ENCODE peak calls at places on chromosomes 7 and 10, in four cellular contexts. One of them, this sample, is unnamed.

GRCh38 chr10:132526676-132527075 is 10.9 kb upstream of the INPP5A start:
- DNase-seq in NCI-H1092: no peak
- DNase-seq in caudate nucleus: no peak
- DNase-seq in kidney tubule cell: no peak
- DNase-seq in this sample: peak; percentile 30

GRCh38 chr7:69640216-69640615 is 41.9 kb downstream of the AUTS2 start:
- DNase-seq in NCI-H1092: no peak
- DNase-seq in caudate nucleus: no peak
- DNase-seq in kidney tubule cell: no peak
- DNase-seq in this sample: no peak

GRCh38 chr10:75111906-75112703 is 649 bp downstream of the SAMD8 start:
- DNase-seq in NCI-H1092: no peak
- DNase-seq in caudate nucleus: peak; percentile 48
- DNase-seq in kidney tubule cell: peak; percentile 63
- DNase-seq in this sample: peak; percentile 68

GRCh38 chr7:157434701-157435100 is 97.9 kb downstream of the DNAJB6 start:
- DNase-seq in NCI-H1092: no peak
- DNase-seq in caudate nucleus: no peak
- DNase-seq in kidney tubule cell: no peak
- DNase-seq in this sample: no peak

GRCh38 chr10:14601872-14602725 is 172.6 kb downstream of the FAM107B start:
- DNase-seq in NCI-H1092: no peak
- DNase-seq in caudate nucleus: no peak
- DNase-seq in kidney tubule cell: peak; percentile 96
- DNase-seq in this sample: peak; percentile 81

GRCh38 chr7:98352621-98353020 is 48.3 kb downstream of the BAIAP2L1 start:
- DNase-seq in NCI-H1092: no peak
- DNase-seq in caudate nucleus: no peak
- DNase-seq in kidney tubule cell: no peak
- DNase-seq in this sample: no peak

GRCh38 chr10:132626019-132626760 is 88.6 kb downstream of the INPP5A start:
- DNase-seq in NCI-H1092: no peak
- DNase-seq in caudate nucleus: no peak
- DNase-seq in kidney tubule cell: no peak
- DNase-seq in this sample: no peak

GRCh38 chr7:30888783-30889182 is 22.9 kb upstream of the AQP1 start:
- DNase-seq in NCI-H1092: no peak
- DNase-seq in caudate nucleus: peak; percentile 33
- DNase-seq in kidney tubule cell: peak; percentile 79
- DNase-seq in this sample: peak; percentile 90

GRCh38 chr7:7183061-7183832 is 903 bp downstream of the C1GALT1 start:
- DNase-seq in NCI-H1092: peak; percentile 44
- DNase-seq in caudate nucleus: peak; percentile 50
- DNase-seq in kidney tubule cell: peak; percentile 64
- DNase-seq in this sample: peak; percentile 66

GRCh38 chr7:115116773-115117715 is 195.2 kb downstream of the MDFIC start:
- DNase-seq in NCI-H1092: no peak
- DNase-seq in caudate nucleus: no peak
- DNase-seq in kidney tubule cell: peak; percentile 81
- DNase-seq in this sample: peak; percentile 81

GRCh38 chr7:12757443-12757842 is 70.0 kb downstream of the ARL4A start:
- DNase-seq in NCI-H1092: no peak
- DNase-seq in caudate nucleus: no peak
- DNase-seq in kidney tubule cell: peak; percentile 17
- DNase-seq in this sample: no peak

GRCh38 chr7:19016140-19016539 is 101.3 kb downstream of the TWIST1 start:
- DNase-seq in NCI-H1092: no peak
- DNase-seq in caudate nucleus: no peak
- DNase-seq in kidney tubule cell: no peak
- DNase-seq in this sample: no peak

GRCh38 chr7:28269700-28270361 is 89.2 kb upstream of the JAZF1 start:
- DNase-seq in NCI-H1092: no peak
- DNase-seq in caudate nucleus: no peak
- DNase-seq in kidney tubule cell: peak; percentile 7
- DNase-seq in this sample: no peak

GRCh38 chr10:92573091-92573797 is 649 bp downstream of the IDE start:
- DNase-seq in NCI-H1092: no peak
- DNase-seq in caudate nucleus: peak; percentile 27
- DNase-seq in kidney tubule cell: peak; percentile 60
- DNase-seq in this sample: peak; percentile 66

GRCh38 chr10:49010295-49010694 is 70.7 kb upstream of the LRRC18 start:
- DNase-seq in NCI-H1092: no peak
- DNase-seq in caudate nucleus: no peak
- DNase-seq in kidney tubule cell: no peak
- DNase-seq in this sample: no peak

GRCh38 chr10:15370212-15370740 is 813 bp downstream of the FAM171A1 start:
- DNase-seq in NCI-H1092: no peak
- DNase-seq in caudate nucleus: no peak
- DNase-seq in kidney tubule cell: peak; percentile 42
- DNase-seq in this sample: peak; percentile 13

GRCh38 chr7:148124477-148124876 is 466.1 kb upstream of the C7orf33 start:
- DNase-seq in NCI-H1092: no peak
- DNase-seq in caudate nucleus: no peak
- DNase-seq in kidney tubule cell: no peak
- DNase-seq in this sample: no peak

GRCh38 chr7:155896531-155897263 is 84.4 kb upstream of the SHH start:
- DNase-seq in NCI-H1092: no peak
- DNase-seq in caudate nucleus: no peak
- DNase-seq in kidney tubule cell: peak; percentile 47
- DNase-seq in this sample: peak; percentile 59

GRCh38 chr7:98400538-98401427 is at the start of gene BAIAP2L1:
- DNase-seq in NCI-H1092: peak; percentile 88
- DNase-seq in caudate nucleus: peak; percentile 8
- DNase-seq in kidney tubule cell: peak; percentile 93
- DNase-seq in this sample: peak; percentile 94

GRCh38 chr7:107318523-107319160 is 149.8 kb downstream of the HBP1 start:
- DNase-seq in NCI-H1092: no peak
- DNase-seq in caudate nucleus: no peak
- DNase-seq in kidney tubule cell: no peak
- DNase-seq in this sample: no peak

GRCh38 chr7:128937647-128938523 is at the start of gene IRF5:
- DNase-seq in NCI-H1092: no peak
- DNase-seq in caudate nucleus: no peak
- DNase-seq in kidney tubule cell: peak; percentile 86
- DNase-seq in this sample: peak; percentile 80

GRCh38 chr10:17175551-17175950 is 25.9 kb downstream of the TRDMT1 start:
- DNase-seq in NCI-H1092: no peak
- DNase-seq in caudate nucleus: no peak
- DNase-seq in kidney tubule cell: peak; percentile 70
- DNase-seq in this sample: peak; percentile 59

GRCh38 chr7:107725138-107725740 is 18.7 kb upstream of the CBLL1 start:
- DNase-seq in NCI-H1092: peak; percentile 46
- DNase-seq in caudate nucleus: no peak
- DNase-seq in kidney tubule cell: peak; percentile 68
- DNase-seq in this sample: peak; percentile 70

GRCh38 chr10:104791471-104791870 is 150.4 kb downstream of the SORCS3 start:
- DNase-seq in NCI-H1092: no peak
- DNase-seq in caudate nucleus: no peak
- DNase-seq in kidney tubule cell: no peak
- DNase-seq in this sample: no peak

This sample was measured in ACHN.